ENCODE peak calls at places on chromosomes 3 and 15, in ten cellular contexts. T, C, P, Y, M, X, V, K, S and H are unnamed samples.

GRCh38 chr3:4284865-4285264 is 18.3 kb upstream of the SETMAR start:
- DNase-seq in T (no peak), C (no peak), P (no peak), Y (no peak), M (no peak), X (no peak), V (no peak), K (no peak), S (no peak), H (no peak)

GRCh38 chr3:8451696-8452095 is 49.9 kb upstream of the LMCD1 start:
- DNase-seq in T (peak), C (no peak), P (no peak), Y (no peak), M (no peak), X (no peak), V (no peak), K (peak), S (no peak), H (no peak)

GRCh38 chr3:65776494-65776893 is 262.2 kb downstream of the MAGI1 start:
- DNase-seq in T (peak), C (no peak), P (no peak), Y (no peak), M (no peak), X (no peak), V (no peak), K (no peak), S (no peak), H (no peak)

GRCh38 chr15:58951388-58952060 is 18.0 kb upstream of the SLTM start:
- DNase-seq in T (peak), C (no peak), P (no peak), Y (no peak), M (no peak), X (no peak), V (no peak), K (peak), S (no peak), H (no peak)

GRCh38 chr15:23606226-23606625 is 40.8 kb downstream of the MKRN3 start:
- DNase-seq in T (no peak), C (no peak), P (no peak), Y (no peak), M (no peak), X (no peak), V (no peak), K (no peak), S (no peak), H (no peak)

GRCh38 chr15:40925863-40926658 is 3.1 kb upstream of the DLL4 start:
- DNase-seq in T (no peak), C (peak), P (peak), Y (peak), M (no peak), X (no peak), V (no peak), K (no peak), S (no peak), H (peak)

GRCh38 chr3:52055537-52056351 is 627 bp downstream of the DUSP7 start:
- DNase-seq in T (no peak), C (peak), P (peak), Y (no peak), M (no peak), X (no peak), V (no peak), K (peak), S (no peak), H (peak)

GRCh38 chr3:181711325-181712135 is at the start of gene SOX2:
- DNase-seq in T (no peak), C (no peak), P (peak), Y (peak), M (no peak), X (no peak), V (peak), K (peak), S (no peak), H (peak)

GRCh38 chr15:100254694-100255093 is 87.1 kb downstream of the ADAMTS17 start:
- DNase-seq in T (no peak), C (no peak), P (no peak), Y (no peak), M (no peak), X (no peak), V (no peak), K (no peak), S (no peak), H (no peak)

GRCh38 chr3:193831495-193832455 is 238.8 kb downstream of the OPA1 start:
- DNase-seq in T (no peak), C (peak), P (peak), Y (peak), M (no peak), X (no peak), V (peak), K (peak), S (no peak), H (no peak)

GRCh38 chr15:46151786-46152185 is 517.0 kb downstream of the SQOR start:
- DNase-seq in T (no peak), C (no peak), P (no peak), Y (no peak), M (no peak), X (no peak), V (no peak), K (no peak), S (no peak), H (no peak)

GRCh38 chr15:72970965-72971746 is 81.1 kb upstream of the NEO1 start:
- DNase-seq in T (no peak), C (no peak), P (peak), Y (no peak), M (no peak), X (no peak), V (no peak), K (peak), S (no peak), H (peak)

GRCh38 chr3:186281172-186281571 is 80.9 kb downstream of the DGKG start:
- DNase-seq in T (peak), C (no peak), P (no peak), Y (no peak), M (no peak), X (no peak), V (no peak), K (peak), S (no peak), H (no peak)